ENCODE peak calls at places on chromosomes 11 and 22, in seven cellular contexts. J, O, X, Z, V, N and D are unnamed samples.
A peak's percentile ranks its signal among the peaks of the same experiment; 100 is the strongest.

GRCh38 chr22:34111210-34111824 is 191.0 kb upstream of the LARGE1 start:
- DNase-seq in J (peak; percentile 22), O (peak; percentile 34), X (no peak), Z (peak; percentile 23), V (peak; percentile 48), N (peak; percentile 59), D (no peak)

GRCh38 chr11:102802341-102802740 is 4.4 kb upstream of the MMP1 start:
- DNase-seq in J (no peak), O (no peak), X (no peak), Z (no peak), V (no peak), N (no peak), D (no peak)

GRCh38 chr11:111236355-111236754 is 9.2 kb upstream of the POU2AF2 start:
- DNase-seq in J (no peak), O (no peak), X (no peak), Z (no peak), V (no peak), N (no peak), D (no peak)

GRCh38 chr22:37343863-37344734 is 61.8 kb downstream of the CYTH4 start:
- DNase-seq in J (no peak), O (no peak), X (no peak), Z (no peak), V (no peak), N (no peak), D (no peak)

GRCh38 chr22:48146426-48146825 is 1384.0 kb downstream of the TBC1D22A start:
- DNase-seq in J (no peak), O (no peak), X (no peak), Z (no peak), V (no peak), N (no peak), D (no peak)

GRCh38 chr11:5123802-5124521 is 14.2 kb downstream of the OR52A5 start:
- DNase-seq in J (peak; percentile 46), O (no peak), X (peak; percentile 13), Z (peak; percentile 81), V (peak; percentile 22), N (peak; percentile 86), D (no peak)

GRCh38 chr11:111148953-111149352 is 96.6 kb upstream of the POU2AF2 start:
- DNase-seq in J (no peak), O (no peak), X (no peak), Z (no peak), V (peak; percentile 19), N (no peak), D (no peak)

GRCh38 chr11:61904539-61905048 is 12.8 kb downstream of the RAB3IL1 start:
- DNase-seq in J (peak; percentile 72), O (no peak), X (no peak), Z (peak; percentile 55), V (no peak), N (peak; percentile 90), D (no peak)

GRCh38 chr11:36282926-36283325 is 6.3 kb downstream of the COMMD9 start:
- DNase-seq in J (no peak), O (no peak), X (no peak), Z (no peak), V (no peak), N (peak; percentile 22), D (no peak)

GRCh38 chr11:101582242-101583052 is 1.4 kb downstream of the TRPC6 start:
- DNase-seq in J (no peak), O (no peak), X (no peak), Z (no peak), V (peak; percentile 19), N (peak; percentile 54), D (no peak)

GRCh38 chr22:49969751-49970527 is 9.4 kb downstream of the PIM3 start:
- DNase-seq in J (no peak), O (no peak), X (no peak), Z (no peak), V (peak; percentile 21), N (peak; percentile 47), D (no peak)

GRCh38 chr11:110519816-110520215 is 90.1 kb downstream of the FDX1 start:
- DNase-seq in J (no peak), O (no peak), X (no peak), Z (no peak), V (no peak), N (no peak), D (no peak)

GRCh38 chr11:96276836-96277235 is 66.2 kb downstream of the MAML2 start:
- DNase-seq in J (no peak), O (no peak), X (no peak), Z (no peak), V (no peak), N (no peak), D (no peak)

GRCh38 chr11:46983598-46983997 is 47.0 kb downstream of the CSTPP1 start:
- DNase-seq in J (no peak), O (no peak), X (no peak), Z (no peak), V (no peak), N (no peak), D (no peak)

GRCh38 chr11:12070446-12071267 is 39.7 kb upstream of the MICAL2 start:
- DNase-seq in J (no peak), O (no peak), X (no peak), Z (no peak), V (no peak), N (peak; percentile 33), D (no peak)

GRCh38 chr11:71221201-71221600 is 31.2 kb downstream of the SHANK2 start:
- DNase-seq in J (no peak), O (no peak), X (no peak), Z (no peak), V (no peak), N (no peak), D (no peak)

GRCh38 chr22:19129871-19130270 is 1.2 kb upstream of the TSSK2 start:
- DNase-seq in J (no peak), O (no peak), X (no peak), Z (no peak), V (no peak), N (no peak), D (no peak)

GRCh38 chr22:19766506-19767426 is 6.2 kb downstream of the TBX1 start:
- DNase-seq in J (no peak), O (no peak), X (no peak), Z (peak; percentile 85), V (peak; percentile 78), N (peak; percentile 87), D (no peak)

GRCh38 chr22:41608386-41608785 is 12.5 kb downstream of the DESI1 start:
- DNase-seq in J (no peak), O (no peak), X (no peak), Z (no peak), V (no peak), N (no peak), D (no peak)

GRCh38 chr11:128492461-128492860 is 94.9 kb downstream of the ETS1 start:
- DNase-seq in J (no peak), O (no peak), X (no peak), Z (no peak), V (no peak), N (no peak), D (no peak)

GRCh38 chr11:12069053-12069676 is 41.2 kb upstream of the MICAL2 start:
- DNase-seq in J (peak; percentile 74), O (no peak), X (no peak), Z (peak; percentile 41), V (no peak), N (peak; percentile 41), D (no peak)

GRCh38 chr22:48088226-48088625 is 1325.8 kb downstream of the TBC1D22A start:
- DNase-seq in J (no peak), O (no peak), X (no peak), Z (no peak), V (no peak), N (no peak), D (no peak)

GRCh38 chr11:12110714-12111481 is 508 bp downstream of the MICAL2 start:
- DNase-seq in J (no peak), O (peak; percentile 32), X (no peak), Z (no peak), V (peak; percentile 50), N (peak; percentile 64), D (peak; percentile 25)

GRCh38 chr11:83025267-83025704 is 46.4 kb downstream of the RAB30 start:
- DNase-seq in J (peak; percentile 55), O (no peak), X (no peak), Z (no peak), V (no peak), N (no peak), D (no peak)
- TF ChIP-seq TAF1 in J (no peak), O (no peak), X (no peak), Z (no peak), V (no peak), N (no peak), D (no peak)

DNA sequence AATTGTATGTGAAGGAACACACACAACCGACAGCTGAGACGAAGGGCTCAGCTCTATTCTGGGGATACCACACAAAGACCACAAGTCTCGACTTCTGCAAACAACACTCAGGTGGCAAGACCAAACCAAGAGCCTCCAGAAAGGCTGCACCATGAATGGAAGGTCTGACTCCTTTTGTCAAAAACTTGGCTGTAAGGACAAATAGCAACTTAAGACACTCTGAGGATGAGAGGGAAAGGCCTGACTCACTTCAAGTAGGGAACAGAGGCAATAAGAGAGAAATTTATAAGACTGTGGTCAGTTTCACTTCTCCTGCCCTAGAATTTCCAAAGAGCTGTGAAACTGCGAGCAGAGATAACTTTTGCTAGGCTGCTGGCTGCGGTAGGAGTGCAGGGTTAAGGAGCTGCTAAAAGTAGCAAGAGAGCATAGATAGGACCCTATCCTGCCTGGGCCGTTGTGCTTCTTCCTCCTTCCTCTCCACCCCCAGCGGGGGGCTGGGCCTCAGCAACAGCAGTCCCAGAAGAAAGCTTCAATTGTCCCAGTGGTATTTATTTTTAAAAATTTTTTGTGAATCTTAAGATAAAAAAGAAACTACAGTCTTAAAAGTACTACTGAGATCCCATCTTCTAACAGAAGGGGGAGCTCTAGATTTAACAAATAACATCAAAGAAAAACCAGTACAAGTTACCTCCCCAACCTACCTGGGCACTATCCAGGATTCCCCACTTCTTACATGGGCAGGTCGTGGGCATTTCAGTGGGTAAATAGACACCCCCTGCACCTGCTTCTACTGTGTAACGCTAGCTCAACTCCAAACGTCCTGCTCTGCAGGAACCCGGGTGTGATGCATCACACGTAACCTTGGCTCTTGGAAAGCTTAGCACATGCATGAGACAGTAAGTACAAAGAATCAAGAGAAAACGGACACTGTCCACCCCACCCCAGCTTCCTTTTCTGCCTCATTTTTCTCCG is 66.4 kb downstream of the SGSM3 start:
- DNase-seq in J (peak; percentile 41), O (no peak), X (peak; percentile 88), Z (peak; percentile 64), V (peak; percentile 39), N (no peak), D (no peak)
- TF ChIP-seq TAF1 in J (no peak), O (no peak), X (no peak), Z (no peak), V (no peak), N (no peak), D (no peak)

DNA sequence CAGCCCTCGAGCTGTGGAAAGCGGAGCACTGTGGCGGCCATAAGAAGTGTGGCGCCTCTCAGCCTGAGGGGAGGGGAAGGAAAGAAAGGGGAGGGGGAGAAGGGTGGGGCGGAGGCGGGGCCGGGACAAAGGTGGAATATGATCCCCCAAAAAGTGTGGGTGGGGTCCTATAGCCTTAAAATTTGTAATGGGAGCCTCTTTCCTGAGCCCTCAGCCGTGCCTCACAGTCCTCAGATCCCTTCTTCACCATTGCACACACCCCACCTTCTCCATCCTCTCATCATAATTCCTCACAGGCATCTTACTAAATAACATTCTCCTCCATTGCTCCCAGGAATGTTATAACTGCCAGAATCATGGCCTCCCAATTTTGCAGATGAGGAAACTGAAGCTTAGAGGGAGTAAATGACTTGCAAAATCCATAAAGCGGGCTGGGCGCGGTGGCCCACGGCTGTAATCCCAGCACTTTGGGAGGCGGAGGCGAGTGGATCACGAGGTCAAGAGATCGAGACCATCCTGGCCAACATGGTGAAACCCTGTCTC is 600 bp upstream of the RAB6A start:
- DNase-seq in J (no peak), O (no peak), X (no peak), Z (no peak), V (no peak), N (no peak), D (no peak)
- TF ChIP-seq TAF1 in J (no peak), O (no peak), X (no peak), Z (no peak), V (peak; percentile 4), N (no peak), D (no peak)

GRCh38 chr11:66665369-66665768 is 12.3 kb downstream of the RBM4B start:
- DNase-seq in J (no peak), O (no peak), X (no peak), Z (no peak), V (no peak), N (no peak), D (no peak)
- TF ChIP-seq TAF1 in J (no peak), O (no peak), X (no peak), Z (no peak), V (no peak), N (no peak), D (no peak)